ENCODE peak calls at places on chromosomes 3 and 15, in nine cellular contexts. M is heart left ventricle, D is HCT116, X is H9, Z is HL-60, P is kidney epithelial cell, G is A673, A is choroid plexus epithelial cell, U is hepatocyte. O is an unnamed sample.

GRCh38 chr3:133970916-133971315 is 58.8 kb downstream of the SLCO2A1 start:
- DNase-seq in M (no peak), D (no peak), X (no peak), Z (no peak), P (no peak), G (no peak), A (no peak), U (no peak), O (no peak)

GRCh38 chr3:13316603-13317002 is 103.5 kb downstream of the NUP210 start:
- DNase-seq in M (no peak), D (no peak), X (no peak), Z (no peak), P (no peak), G (no peak), A (no peak), U (no peak), O (no peak)

GRCh38 chr3:189787622-189788021 is 156.4 kb downstream of the TP63 start:
- DNase-seq in M (no peak), D (no peak), X (no peak), Z (no peak), P (no peak), G (peak; percentile 50), A (peak; percentile 23), U (no peak), O (no peak)

GRCh38 chr15:75049392-75049791 is 26.0 kb downstream of the PPCDC start:
- DNase-seq in M (peak; percentile 88), D (no peak), X (no peak), Z (no peak), P (no peak), G (peak; percentile 70), A (no peak), U (peak; percentile 58), O (no peak)

GRCh38 chr15:89371145-89372044 is 36.8 kb upstream of the POLG start:
- DNase-seq in M (no peak), D (no peak), X (peak; percentile 47), Z (no peak), P (no peak), G (no peak), A (no peak), U (no peak), O (peak; percentile 21)

GRCh38 chr3:132660745-132661067 is 577 bp downstream of the UBA5 start:
- DNase-seq in M (no peak), D (peak; percentile 4), X (no peak), Z (no peak), P (no peak), G (no peak), A (peak; percentile 26), U (no peak), O (no peak)

GRCh38 chr3:183629546-183630301 is 5.7 kb upstream of the KLHL24 start:
- DNase-seq in M (no peak), D (no peak), X (no peak), Z (no peak), P (no peak), G (no peak), A (no peak), U (no peak), O (no peak)

GRCh38 chr3:49021213-49021812 is 608 bp upstream of the NDUFAF3 start:
- DNase-seq in M (peak; percentile 100), D (peak; percentile 96), X (peak; percentile 98), Z (peak; percentile 93), P (peak; percentile 82), G (peak; percentile 94), A (peak; percentile 98), U (peak; percentile 100), O (peak; percentile 98)

GRCh38 chr3:117411991-117412390 is 702.4 kb downstream of the TUSC7 start:
- DNase-seq in M (no peak), D (no peak), X (no peak), Z (no peak), P (no peak), G (no peak), A (no peak), U (no peak), O (no peak)

GRCh38 chr3:90091557-90091956 is 984.1 kb downstream of the EPHA3 start:
- DNase-seq in M (no peak), D (no peak), X (peak; percentile 43), Z (peak; percentile 1), P (no peak), G (peak; percentile 89), A (peak; percentile 84), U (peak; percentile 73), O (peak; percentile 30)

GRCh38 chr3:120850326-120851295 is 57.4 kb upstream of the STXBP5L start:
- DNase-seq in M (no peak), D (no peak), X (no peak), Z (no peak), P (no peak), G (peak; percentile 16), A (no peak), U (no peak), O (no peak)

GRCh38 chr3:58034738-58035511 is 26.7 kb downstream of the FLNB start:
- DNase-seq in M (no peak), D (no peak), X (peak; percentile 55), Z (no peak), P (no peak), G (no peak), A (no peak), U (no peak), O (peak; percentile 47)

GRCh38 chr3:101310580-101311375 is 9.6 kb downstream of the IMPG2 start:
- DNase-seq in M (no peak), D (no peak), X (no peak), Z (no peak), P (no peak), G (no peak), A (peak; percentile 38), U (peak; percentile 9), O (no peak)

GRCh38 chr3:117080899-117081298 is 371.3 kb downstream of the TUSC7 start:
- DNase-seq in M (no peak), D (no peak), X (no peak), Z (no peak), P (no peak), G (no peak), A (no peak), U (no peak), O (no peak)

DNA sequence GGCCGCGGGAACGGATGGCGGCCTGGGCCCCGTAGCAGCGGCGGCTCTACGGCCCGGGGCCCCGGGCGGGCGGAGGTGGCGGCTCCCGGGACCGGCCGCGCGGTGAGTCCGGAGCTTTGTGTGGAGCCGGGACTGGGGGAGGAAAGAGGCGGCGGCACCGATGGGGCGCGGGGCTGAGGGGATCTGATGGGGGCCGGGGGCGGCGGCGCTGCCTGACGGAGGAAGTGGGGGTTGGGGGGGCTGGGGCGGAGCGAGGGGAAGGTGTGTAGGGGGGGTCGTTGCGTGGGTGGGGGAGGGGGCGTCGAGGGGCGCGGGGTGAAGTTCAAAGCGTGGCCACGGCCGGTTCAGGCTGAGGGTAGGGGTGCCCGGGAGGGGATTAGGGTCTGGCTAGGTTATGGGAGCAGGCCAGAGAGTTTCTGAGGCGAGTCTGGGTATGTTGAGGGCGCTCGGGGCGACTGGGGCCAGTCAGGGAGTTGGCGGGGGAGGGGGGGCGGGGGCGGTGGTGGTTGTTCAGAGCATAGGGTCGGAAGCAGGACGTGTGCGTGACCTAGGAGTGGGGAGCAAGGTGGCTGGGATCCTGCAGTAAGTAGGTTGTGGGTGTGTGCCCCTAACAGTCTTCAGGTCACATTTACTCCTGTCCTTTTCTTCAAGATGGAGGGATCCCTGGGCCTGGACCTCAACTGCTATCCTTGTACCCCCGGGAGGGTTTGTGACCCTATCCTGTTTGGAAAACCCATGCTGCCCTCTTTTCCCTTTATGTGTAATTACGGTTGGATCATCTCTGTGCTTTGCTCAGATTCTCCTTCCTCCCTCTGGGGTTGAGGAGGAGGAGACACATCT is 579 bp downstream of the ZNF609 start:
- DNase-seq in M (no peak), D (peak; percentile 35), X (peak; percentile 46), Z (no peak), P (peak; percentile 25), G (peak; percentile 74), A (peak; percentile 86), U (peak; percentile 64), O (peak; percentile 35)
- TF ChIP-seq CTCF in M (no peak), D (no peak), X (no peak), Z (no peak), P (no peak), G (no peak), A (peak; percentile 34), U (no peak), O (no peak)

GRCh38 chr3:33716227-33716626 is 1.8 kb downstream of the CLASP2 start:
- DNase-seq in M (no peak), D (no peak), X (no peak), Z (no peak), P (no peak), G (peak; percentile 13), A (no peak), U (no peak), O (no peak)

GRCh38 chr3:33718595-33718907 is 497 bp upstream of the CLASP2 start:
- DNase-seq in M (no peak), D (no peak), X (no peak), Z (no peak), P (no peak), G (no peak), A (no peak), U (no peak), O (no peak)

GRCh38 chr3:33717616-33717865 is 513 bp downstream of the CLASP2 start:
- DNase-seq in M (no peak), D (peak; percentile 49), X (peak; percentile 69), Z (peak; percentile 38), P (no peak), G (peak; percentile 70), A (no peak), U (peak; percentile 85), O (peak; percentile 78)

GRCh38 chr3:33722186-33722585 is 4.1 kb upstream of the CLASP2 start:
- DNase-seq in M (no peak), D (no peak), X (no peak), Z (no peak), P (no peak), G (peak; percentile 59), A (peak; percentile 36), U (no peak), O (no peak)

GRCh38 chr3:33717866-33718594 is at the start of gene CLASP2:
- DNase-seq in M (peak; percentile 95), D (peak; percentile 73), X (peak; percentile 90), Z (peak; percentile 60), P (peak; percentile 49), G (peak; percentile 94), A (peak; percentile 86), U (peak; percentile 95), O (peak; percentile 89)
- TF ChIP-seq CTCF in M (no peak), D (no peak), X (no peak), Z (no peak), P (no peak), G (no peak), A (no peak), U (no peak), O (no peak)

GRCh38 chr15:36645106-36645505 is 65.7 kb downstream of the CDIN1 start:
- DNase-seq in M (no peak), D (no peak), X (no peak), Z (no peak), P (no peak), G (no peak), A (peak; percentile 5), U (no peak), O (no peak)
- TF ChIP-seq CTCF in M (peak; percentile 19), D (peak; percentile 16), X (no peak), Z (no peak), P (no peak), G (no peak), A (no peak), U (peak; percentile 30), O (no peak)

DNA sequence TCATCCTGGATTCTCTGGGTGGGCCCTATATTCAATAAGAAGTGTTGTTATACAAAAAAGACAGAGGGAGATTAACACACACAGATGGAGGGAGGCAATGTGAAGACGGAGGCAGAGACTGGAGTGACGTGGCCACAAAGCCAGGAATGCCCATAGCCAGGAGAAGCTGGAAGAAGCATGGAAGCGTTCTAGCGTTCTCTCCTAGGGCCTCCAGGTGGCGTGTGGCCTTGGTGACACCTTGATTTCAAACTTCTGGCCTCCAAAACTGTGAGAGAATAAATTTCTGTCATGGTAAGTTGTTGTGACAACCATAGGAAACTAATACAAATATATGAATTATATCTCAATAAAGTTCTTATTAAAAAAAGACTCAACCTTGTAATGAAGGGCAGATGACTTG is 21.3 kb downstream of the THBS1 start:
- DNase-seq in M (no peak), D (no peak), X (peak; percentile 50), Z (no peak), P (no peak), G (no peak), A (no peak), U (no peak), O (no peak)
- TF ChIP-seq CTCF in M (no peak), D (peak; percentile 47), X (peak; percentile 73), Z (no peak), P (no peak), G (no peak), A (peak; percentile 7), U (no peak), O (peak; percentile 32)